ENCODE peak calls at places on chromosomes 7 and 10, in eight cellular contexts. A is H9, T is iPS DF 19.7, Z is SK-MEL-5, W is HepG2, F is NCI-H2107, X is breast epithelium, I is endothelial cell. E is an unnamed sample.

GRCh38 chr7:95526128-95526738 is 40.5 kb downstream of the ASB4 start:
- DNase-seq in A (no peak), T (no peak), Z (peak), W (peak), F (no peak), X (no peak), I (no peak), E (no peak)

GRCh38 chr10:14625210-14625621 is 149.5 kb downstream of the FAM107B start:
- DNase-seq in A (no peak), T (no peak), Z (no peak), W (no peak), F (no peak), X (no peak), I (no peak), E (no peak)

GRCh38 chr10:124290095-124290795 is 128.5 kb downstream of the OAT start:
- DNase-seq in A (peak), T (no peak), Z (no peak), W (no peak), F (no peak), X (no peak), I (no peak), E (no peak)

GRCh38 chr7:141339603-141340002 is 211.6 kb upstream of the AGK start:
- DNase-seq in A (no peak), T (no peak), Z (no peak), W (no peak), F (no peak), X (no peak), I (no peak), E (no peak)

GRCh38 chr7:155669717-155670505 is 25.4 kb downstream of the RBM33 start:
- DNase-seq in A (peak), T (peak), Z (peak), W (no peak), F (no peak), X (no peak), I (no peak), E (peak)

GRCh38 chr10:29712108-29712507 is 77.3 kb upstream of the SVIL start:
- DNase-seq in A (peak), T (peak), Z (no peak), W (peak), F (peak), X (no peak), I (no peak), E (no peak)

GRCh38 chr10:99534939-99535763 is 2.4 kb downstream of the NKX2-3 start:
- DNase-seq in A (peak), T (no peak), Z (no peak), W (no peak), F (no peak), X (no peak), I (no peak), E (no peak)

GRCh38 chr10:80468002-80468401 is 13.9 kb downstream of the TSPAN14 start:
- DNase-seq in A (peak), T (no peak), Z (peak), W (no peak), F (no peak), X (peak), I (peak), E (no peak)

GRCh38 chr7:94212160-94212559 is 182.5 kb upstream of the COL1A2 start:
- DNase-seq in A (no peak), T (no peak), Z (no peak), W (no peak), F (no peak), X (no peak), I (no peak), E (no peak)

GRCh38 chr7:157276731-157277562 is 59.9 kb upstream of the DNAJB6 start:
- DNase-seq in A (no peak), T (no peak), Z (peak), W (no peak), F (no peak), X (no peak), I (no peak), E (peak)

GRCh38 chr10:18439601-18440000 is 211.8 kb downstream of the NSUN6 start:
- DNase-seq in A (no peak), T (no peak), Z (no peak), W (no peak), F (no peak), X (no peak), I (no peak), E (no peak)